ENCODE peak calls at places on chromosomes 6 and 20, in five cellular contexts. P, I, S, E and L are unnamed samples.

GRCh38 chr6:10960171-10960570 is 73.3 kb downstream of the SYCP2L start:
- DNase-seq in P (no peak), I (no peak), S (no peak), E (no peak), L (no peak)

GRCh38 chr6:2254747-2255146 is 9.3 kb upstream of the GMDS start:
- DNase-seq in P (no peak), I (no peak), S (no peak), E (no peak), L (no peak)

GRCh38 chr6:168732676-168733075 is 291.7 kb downstream of the SMOC2 start:
- DNase-seq in P (no peak), I (no peak), S (no peak), E (no peak), L (no peak)

GRCh38 chr6:130029163-130029562 is 10.8 kb downstream of the L3MBTL3 start:
- DNase-seq in P (no peak), I (no peak), S (no peak), E (no peak), L (no peak)

GRCh38 chr6:73713426-73714147 is 17.6 kb downstream of the CD109 start:
- DNase-seq in P (no peak), I (no peak), S (no peak), E (no peak), L (no peak)

GRCh38 chr20:36745234-36745926 is 510 bp downstream of the NDRG3 start:
- DNase-seq in P (no peak), I (peak; percentile 4), S (peak; percentile 38), E (peak; percentile 62), L (no peak)

GRCh38 chr20:34941224-34941623 is 14.4 kb downstream of the GSS start:
- DNase-seq in P (no peak), I (no peak), S (no peak), E (no peak), L (no peak)

GRCh38 chr20:6142348-6142993 is 19.6 kb upstream of the FERMT1 start:
- DNase-seq in P (peak; percentile 67), I (peak; percentile 36), S (peak; percentile 19), E (no peak), L (peak; percentile 23)

GRCh38 chr20:21493049-21493448 is 20.8 kb downstream of the NKX2-2 start:
- DNase-seq in P (no peak), I (no peak), S (no peak), E (no peak), L (no peak)

GRCh38 chr6:72832271-72832670 is 210.4 kb downstream of the KCNQ5 start:
- DNase-seq in P (peak; percentile 31), I (no peak), S (no peak), E (no peak), L (no peak)

GRCh38 chr6:26319405-26320128 is 45.4 kb upstream of the BTN3A2 start:
- DNase-seq in P (no peak), I (no peak), S (no peak), E (no peak), L (no peak)

GRCh38 chr6:72622094-72622540 is 253 bp downstream of the KCNQ5 start:
- DNase-seq in P (no peak), I (peak; percentile 44), S (peak; percentile 60), E (peak; percentile 63), L (no peak)

GRCh38 chr6:73452107-73452461 is at the start of gene CGAS:
- DNase-seq in P (peak; percentile 59), I (peak; percentile 27), S (peak; percentile 75), E (peak; percentile 57), L (no peak)

GRCh38 chr6:147459772-147460171 is 48.7 kb upstream of the SAMD5 start:
- DNase-seq in P (peak; percentile 2), I (no peak), S (no peak), E (no peak), L (no peak)

GRCh38 chr6:34145161-34146020 is 496 bp downstream of the GRM4 start:
- DNase-seq in P (peak; percentile 31), I (peak; percentile 61), S (no peak), E (peak; percentile 54), L (no peak)

GRCh38 chr20:13659288-13659687 is 20.6 kb upstream of the TASP1 start:
- DNase-seq in P (no peak), I (no peak), S (peak; percentile 23), E (no peak), L (no peak)

GRCh38 chr20:2139250-2139649 is 37.6 kb downstream of the STK35 start:
- DNase-seq in P (no peak), I (no peak), S (no peak), E (no peak), L (no peak)

GRCh38 chr20:48480391-48480790 is 347.4 kb downstream of the PREX1 start:
- DNase-seq in P (no peak), I (no peak), S (no peak), E (no peak), L (no peak)

GRCh38 chr6:95248501-95248900 is 328.8 kb upstream of the MANEA start:
- DNase-seq in P (no peak), I (no peak), S (no peak), E (no peak), L (no peak)

GRCh38 chr20:24141111-24141510 is 152.5 kb upstream of the GGTLC1 start:
- DNase-seq in P (no peak), I (no peak), S (no peak), E (no peak), L (no peak)

GRCh38 chr6:21264288-21264818 is 329.2 kb upstream of the SOX4 start:
- DNase-seq in P (no peak), I (no peak), S (no peak), E (no peak), L (no peak)

GRCh38 chr20:54167909-54168872 is 5.6 kb downstream of the CYP24A1 start:
- DNase-seq in P (peak; percentile 47), I (no peak), S (no peak), E (no peak), L (no peak)

GRCh38 chr20:9510926-9511325 is 3.5 kb upstream of the LAMP5 start:
- DNase-seq in P (no peak), I (no peak), S (no peak), E (no peak), L (no peak)

GRCh38 chr6:7918403-7918802 is 7.8 kb upstream of the TXNDC5 start:
- DNase-seq in P (no peak), I (no peak), S (no peak), E (no peak), L (no peak)

GRCh38 chr6:22940571-22941290 is 371.4 kb downstream of the HDGFL1 start:
- DNase-seq in P (peak; percentile 51), I (no peak), S (no peak), E (no peak), L (peak; percentile 64)

GRCh38 chr6:46491789-46492547 is 719 bp upstream of the RCAN2 start:
- DNase-seq in P (peak; percentile 17), I (peak; percentile 33), S (no peak), E (peak; percentile 79), L (no peak)

GRCh38 chr20:20582733-20583132 is 129.7 kb downstream of the RALGAPA2 start:
- DNase-seq in P (no peak), I (no peak), S (no peak), E (no peak), L (no peak)

GRCh38 chr20:6008254-6008653 is 45.6 kb downstream of the LRRN4 start:
- DNase-seq in P (peak; percentile 97), I (peak; percentile 96), S (no peak), E (peak; percentile 50), L (peak; percentile 71)

GRCh38 chr6:46323312-46323965 is 152.7 kb upstream of the ENPP5 start:
- DNase-seq in P (peak; percentile 95), I (peak; percentile 86), S (no peak), E (no peak), L (peak; percentile 49)

GRCh38 chr6:79277109-79277508 is 42.6 kb upstream of the HMGN3 start:
- DNase-seq in P (peak; percentile 25), I (peak; percentile 32), S (no peak), E (no peak), L (no peak)

GRCh38 chr20:3250091-3250504 is 11.1 kb upstream of the SLC4A11 start:
- DNase-seq in P (no peak), I (no peak), S (no peak), E (no peak), L (no peak)

DNA sequence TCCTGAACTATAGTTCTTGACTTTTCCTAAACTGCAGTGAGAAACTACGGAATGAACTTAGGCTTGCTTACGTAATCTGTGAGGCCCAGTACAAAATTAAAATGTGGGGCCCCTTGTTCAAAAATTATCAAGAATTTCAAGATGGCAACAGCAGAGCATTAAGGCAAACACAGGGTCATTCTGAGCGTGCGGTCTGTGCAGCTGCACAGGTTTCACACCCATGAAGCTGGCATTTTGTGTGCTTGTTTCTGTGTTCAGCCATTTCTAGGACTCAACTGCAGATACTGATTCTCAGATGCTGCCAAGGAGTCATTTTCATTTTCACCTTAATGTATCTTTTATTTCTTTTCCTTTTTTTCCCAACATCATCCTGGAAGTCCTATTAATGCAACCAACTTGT is 49.6 kb upstream of the HBS1L start:
- DNase-seq in P (no peak), I (no peak), S (no peak), E (no peak), L (no peak)
- TF ChIP-seq CTCF in P (no peak), I (no peak), S (no peak), E (no peak), L (no peak)

GRCh38 chr20:45470262-45470931 is 844 bp downstream of the WFDC2 start:
- DNase-seq in P (peak; percentile 7), I (no peak), S (no peak), E (no peak), L (no peak)
- H3K4me3 ChIP-seq in P (peak overlapping the region; percentile 9), I (peak overlapping the region; percentile 37), S (peak overlapping the region; percentile 27), E (peak overlapping the region; percentile 80), L (peak overlapping the region; percentile 39)

DNA sequence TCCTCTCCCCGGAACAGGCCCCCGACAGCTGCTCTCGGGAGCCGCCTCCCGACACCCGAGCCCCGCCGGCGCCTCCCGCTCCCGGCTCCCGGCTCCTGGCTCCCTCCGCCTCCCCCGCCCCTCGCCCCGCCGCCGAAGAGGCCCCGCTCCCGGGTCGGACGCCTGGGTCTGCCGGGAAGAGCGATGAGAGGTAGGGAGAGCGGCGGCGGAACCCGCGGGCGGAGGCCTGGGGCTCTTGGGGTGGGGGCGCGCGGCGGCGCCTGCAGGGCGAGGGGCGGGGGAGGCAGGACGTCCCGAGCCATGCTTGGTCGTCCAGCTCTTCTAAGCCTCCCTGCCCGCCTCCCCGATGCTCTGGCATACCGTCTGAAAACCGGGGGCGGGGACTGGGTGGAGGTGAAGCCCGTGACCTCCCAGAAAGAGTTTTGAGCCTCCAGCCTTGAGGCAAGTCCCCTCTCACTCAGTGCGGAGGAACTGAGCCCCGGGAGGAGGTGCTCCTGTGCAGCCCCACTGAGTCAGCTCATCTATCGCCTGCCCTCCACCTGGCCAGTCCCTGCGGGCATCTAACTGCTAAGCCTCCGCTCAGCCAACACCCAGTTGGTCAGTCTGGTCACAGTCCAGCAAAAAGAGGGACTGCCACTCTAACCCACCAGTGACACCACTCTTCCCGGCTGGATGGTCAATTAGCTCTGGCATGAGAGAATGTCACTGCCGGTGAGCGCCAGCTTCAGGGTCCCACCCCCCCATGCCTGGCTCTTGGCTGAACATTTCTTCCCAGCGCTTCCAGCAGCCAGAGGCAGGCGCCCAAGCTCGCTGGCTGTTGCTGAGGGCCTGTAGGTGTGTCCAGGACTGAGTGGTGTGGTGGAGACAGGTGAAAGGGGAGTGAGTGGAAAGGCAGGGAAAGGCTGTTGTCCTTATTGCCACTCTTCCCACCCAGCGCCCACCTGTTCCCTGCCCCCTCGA is 482 bp downstream of the DDR1 start:
- DNase-seq in P (no peak), I (peak; percentile 78), S (peak; percentile 75), E (no peak), L (no peak)
- TF ChIP-seq CTCF in P (no peak), I (peak; percentile 5), S (no peak), E (no peak), L (no peak)

DNA sequence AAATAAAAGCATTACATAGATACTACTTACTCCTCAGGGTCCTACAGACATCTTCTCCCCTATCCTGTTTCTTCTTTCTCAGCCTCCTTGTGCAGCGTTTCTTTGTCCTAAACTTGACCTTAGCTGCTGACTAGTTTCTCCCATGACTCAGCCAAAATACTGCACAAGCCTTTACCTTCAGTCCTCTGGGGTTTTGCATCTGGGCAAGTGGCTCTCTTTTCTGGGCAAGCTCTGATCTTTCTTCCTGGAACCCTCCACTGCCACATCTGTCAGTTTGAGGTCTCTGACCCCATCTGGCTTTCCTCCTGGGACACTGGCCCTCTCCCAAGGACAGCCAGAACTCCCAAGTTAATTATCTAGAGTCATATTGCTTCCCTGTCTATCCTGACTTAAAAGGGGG is 838.4 kb downstream of the DHX35 start:
- DNase-seq in P (peak; percentile 91), I (peak; percentile 80), S (no peak), E (no peak), L (peak; percentile 17)
- H3K4me3 ChIP-seq in P (no peak overlapping the region), I (no peak overlapping the region), S (no peak overlapping the region), E (no peak overlapping the region), L (no peak overlapping the region)